ENCODE peak calls at places on chromosome 6, in five cellular contexts. J is colonic mucosa, W is nephron progenitor cell, P is HL-60, V is IMR-90. K is an unnamed sample.

GRCh38 chr6:135126034-135126433 is 55.1 kb upstream of the MYB start:
- DNase-seq in J (no peak), P (no peak), V (no peak), W (no peak), K (no peak)

GRCh38 chr6:154367839-154368695 is 11.5 kb upstream of the IPCEF1 start:
- DNase-seq in J (no peak), W (no peak), P (peak), V (no peak), K (no peak)

GRCh38 chr6:80134065-80134464 is 27.6 kb downstream of the BCKDHB start:
- DNase-seq in W (no peak), V (no peak), J (no peak), P (no peak), K (no peak)

GRCh38 chr6:25743868-25744267 is 10.7 kb upstream of the SLC17A4 start:
- DNase-seq in P (no peak), W (no peak), J (peak), V (no peak), K (no peak)

GRCh38 chr6:53984163-53984562 is 127.1 kb upstream of the MLIP start:
- DNase-seq in V (peak), P (no peak), W (no peak), J (no peak), K (no peak)

GRCh38 chr6:129793447-129793846 is 67.7 kb downstream of the TMEM244 start:
- DNase-seq in V (no peak), W (no peak), J (no peak), P (peak), K (no peak)

GRCh38 chr6:110415297-110415916 is at the start of gene DDO:
- DNase-seq in J (peak), P (no peak), W (no peak), V (peak), K (no peak)

GRCh38 chr6:86856937-86857563 is 80.3 kb upstream of the HTR1E start:
- DNase-seq in V (peak), J (peak), P (peak), W (peak), K (peak)

GRCh38 chr6:151614630-151615029 is 120.8 kb downstream of the CCDC170 start:
- DNase-seq in W (no peak), J (no peak), P (no peak), V (no peak), K (no peak)

GRCh38 chr6:3328796-3329195 is 70.0 kb downstream of the PSMG4 start:
- DNase-seq in P (no peak), V (no peak), J (no peak), W (no peak), K (no peak)

GRCh38 chr6:154471609-154472362 is 38.7 kb downstream of the CNKSR3 start:
- DNase-seq in V (no peak), W (no peak), P (no peak), J (no peak), K (no peak)

GRCh38 chr6:93886416-93886815 is 467.1 kb upstream of the EPHA7 start:
- DNase-seq in V (no peak), J (no peak), P (no peak), W (no peak), K (no peak)

GRCh38 chr6:52551483-52552277 is 25.2 kb downstream of the TRAM2 start:
- DNase-seq in P (no peak), V (peak), J (peak), W (peak), K (no peak)

GRCh38 chr6:143038845-143039244 is 21.8 kb upstream of the AIG1 start:
- DNase-seq in V (no peak), P (no peak), J (no peak), W (no peak), K (no peak)

GRCh38 chr6:33947916-33948594 is 144.3 kb upstream of the MLN start:
- DNase-seq in P (no peak), J (no peak), W (no peak), V (no peak), K (no peak)

GRCh38 chr6:68468244-68468884 is 166.7 kb upstream of the ADGRB3 start:
- DNase-seq in P (no peak), W (peak), J (no peak), V (no peak), K (peak)

GRCh38 chr6:130949553-130949952 is 113.5 kb downstream of the EPB41L2 start:
- DNase-seq in P (no peak), V (no peak), J (no peak), W (no peak), K (no peak)

GRCh38 chr6:107275330-107275865 is 160.1 kb upstream of the BEND3 start:
- DNase-seq in V (peak), W (no peak), J (no peak), P (no peak), K (no peak)

GRCh38 chr6:72857791-72858190 is 235.9 kb downstream of the KCNQ5 start:
- DNase-seq in W (no peak), V (peak), P (no peak), J (no peak), K (no peak)

GRCh38 chr6:117346142-117346930 is 79.4 kb downstream of the ROS1 start:
- DNase-seq in W (no peak), J (no peak), P (no peak), V (peak), K (no peak)

GRCh38 chr6:135182120-135182992 is 1.2 kb downstream of the MYB start:
- DNase-seq in J (peak), W (peak), V (no peak), P (no peak), K (peak)

GRCh38 chr6:149962461-149963211 is 1.1 kb upstream of the ULBP1 start:
- DNase-seq in V (no peak), W (no peak), P (no peak), J (no peak), K (no peak)

GRCh38 chr6:149964243-149965190 is 774 bp downstream of the ULBP1 start:
- DNase-seq in V (peak), J (peak), W (peak), P (no peak), K (peak)

GRCh38 chr6:149965191-149966020 is 1.7 kb downstream of the ULBP1 start:
- DNase-seq in J (no peak), W (peak), V (no peak), P (no peak), K (peak)

GRCh38 chr6:149963212-149963461 is 606 bp upstream of the ULBP1 start:
- DNase-seq in P (no peak), J (peak), V (peak), W (no peak), K (peak)

DNA sequence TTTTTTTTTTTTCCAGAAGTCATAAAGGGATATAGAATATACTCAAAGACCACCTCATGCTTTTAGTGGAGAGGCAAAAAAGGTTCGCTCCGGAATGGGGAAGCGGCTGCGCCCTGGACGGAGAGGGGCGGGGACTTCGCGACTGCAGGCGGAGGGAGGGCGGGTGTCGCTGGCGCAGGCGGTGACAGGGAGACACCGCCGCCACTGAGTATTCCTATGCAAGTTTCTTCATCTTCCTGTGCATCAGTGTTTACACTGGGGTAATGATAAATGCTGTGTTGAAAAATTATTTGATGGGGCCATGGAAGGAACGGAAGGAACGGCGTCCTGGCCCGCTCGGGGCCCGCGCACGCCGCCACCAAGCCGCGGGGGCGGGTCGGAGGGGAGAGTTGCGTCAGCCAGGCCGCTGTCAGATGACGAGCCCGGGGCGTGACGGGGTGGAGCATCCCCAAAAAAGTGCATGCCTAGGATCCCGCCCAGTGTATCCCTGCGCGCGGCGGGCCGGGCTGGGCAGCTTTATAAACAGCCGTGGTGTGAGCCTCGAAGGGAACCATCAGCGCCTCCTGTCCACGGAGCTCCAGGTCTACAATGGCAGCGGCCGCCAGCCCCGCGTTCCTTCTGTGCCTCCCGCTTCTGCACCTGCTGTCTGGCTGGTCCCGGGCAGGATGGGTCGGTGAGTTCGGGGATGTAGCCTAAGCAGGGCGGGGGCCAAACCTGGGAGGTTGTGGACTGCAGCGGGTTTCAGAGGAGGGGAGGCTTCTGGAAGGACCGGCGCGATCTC is at the start of gene ULBP1:
- DNase-seq in V (peak), P (peak), W (peak), J (peak), K (peak)
- TF ChIP-seq CTCF in V (no peak), P (no peak), W (no peak), J (no peak), K (no peak)

GRCh38 chr6:15081437-15081836 is 164.4 kb upstream of the JARID2 start:
- DNase-seq in P (no peak), W (no peak), V (no peak), J (no peak), K (no peak)

GRCh38 chr6:15080895-15081294 is 165.0 kb upstream of the JARID2 start:
- DNase-seq in P (no peak), J (no peak), V (no peak), W (no peak), K (no peak)

GRCh38 chr6:15086273-15087158 is 159.4 kb upstream of the JARID2 start:
- DNase-seq in J (peak), W (no peak), V (no peak), P (peak), K (no peak)

GRCh38 chr6:15079288-15079817 is 166.5 kb upstream of the JARID2 start:
- DNase-seq in J (no peak), V (no peak), P (no peak), W (peak), K (no peak)

GRCh38 chr6:15082708-15083107 is 163.2 kb upstream of the JARID2 start:
- DNase-seq in W (no peak), P (no peak), J (no peak), V (no peak), K (no peak)
- TF ChIP-seq CTCF in W (no peak), P (no peak), J (no peak), V (no peak), K (no peak)

DNA sequence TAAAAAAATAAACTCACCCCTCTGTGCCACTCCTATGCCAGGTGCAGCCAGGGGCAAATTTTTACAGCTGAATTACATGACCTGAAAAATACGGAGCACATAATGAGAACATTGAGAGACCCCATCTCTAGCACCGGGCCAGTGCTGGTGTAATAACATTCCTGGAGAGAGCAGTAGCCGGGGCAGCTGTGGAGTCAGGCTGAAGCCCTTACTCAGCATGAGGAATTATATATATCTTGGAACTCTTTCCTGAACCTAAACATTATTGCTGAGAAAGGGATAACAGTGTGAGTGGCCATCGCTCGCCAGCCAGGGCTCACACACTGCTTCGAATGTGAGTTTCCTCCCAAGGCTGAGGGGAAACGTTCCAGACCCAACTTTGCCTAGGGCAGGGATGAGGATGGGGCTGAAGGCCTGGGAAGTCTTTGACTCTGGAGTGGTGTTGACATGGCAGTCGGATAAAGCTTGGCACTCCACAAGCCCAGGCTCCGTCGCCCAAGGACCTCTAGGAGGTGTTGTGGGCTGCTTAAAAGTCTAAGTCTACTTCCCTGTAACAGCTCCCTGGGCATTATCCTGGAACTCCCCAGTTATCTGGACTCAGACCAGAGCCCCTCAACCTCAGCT is 269.8 kb downstream of the CDC5L start:
- DNase-seq in P (no peak), V (peak), J (no peak), W (no peak), K (no peak)
- TF ChIP-seq CTCF in P (no peak), V (no peak), J (no peak), W (no peak), K (no peak)

GRCh38 chr6:122184260-122184934 is 215.1 kb upstream of the HSF2 start:
- DNase-seq in J (no peak), P (no peak), V (peak), W (no peak), K (no peak)
- TF ChIP-seq CTCF in J (no peak), P (no peak), V (peak), W (peak), K (no peak)

GRCh38 chr6:45086685-45087084 is 241.4 kb upstream of the RUNX2 start:
- DNase-seq in V (no peak), J (no peak), W (no peak), P (no peak), K (no peak)
- TF ChIP-seq CTCF in V (no peak), J (no peak), W (no peak), P (no peak), K (no peak)

DNA sequence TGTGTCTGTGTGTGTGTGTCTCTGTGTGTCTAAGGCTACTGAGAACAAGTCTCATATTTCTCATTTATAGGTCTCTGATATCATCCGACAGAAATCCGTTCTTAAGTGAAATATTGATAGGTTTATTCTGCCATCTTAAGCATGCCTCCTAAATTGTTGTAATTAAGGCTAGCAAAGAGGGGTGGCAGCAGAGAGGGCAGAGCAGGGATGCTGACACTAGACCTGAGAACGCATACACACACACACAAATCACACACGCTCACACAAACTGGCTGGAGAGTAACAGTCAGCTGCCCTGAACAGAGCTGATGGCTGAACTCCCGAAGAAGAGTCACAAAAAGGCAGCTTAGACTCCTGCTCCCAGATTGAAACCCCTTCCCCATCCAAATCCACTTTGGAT is 85.0 kb upstream of the LRFN2 start:
- DNase-seq in V (no peak), P (no peak), J (no peak), W (no peak), K (no peak)
- TF ChIP-seq CTCF in V (no peak), P (no peak), J (no peak), W (no peak), K (no peak)

GRCh38 chr6:138406443-138406842 is 2.4 kb downstream of the HEBP2 start:
- DNase-seq in V (no peak), J (peak), P (peak), W (no peak), K (no peak)
- TF ChIP-seq CTCF in V (no peak), J (peak), P (no peak), W (no peak), K (no peak)

GRCh38 chr6:144912474-144912873 is 627.3 kb downstream of the UTRN start:
- DNase-seq in V (peak), P (no peak), W (no peak), J (no peak), K (no peak)
- TF ChIP-seq CTCF in V (peak), P (no peak), W (no peak), J (no peak), K (no peak)

DNA sequence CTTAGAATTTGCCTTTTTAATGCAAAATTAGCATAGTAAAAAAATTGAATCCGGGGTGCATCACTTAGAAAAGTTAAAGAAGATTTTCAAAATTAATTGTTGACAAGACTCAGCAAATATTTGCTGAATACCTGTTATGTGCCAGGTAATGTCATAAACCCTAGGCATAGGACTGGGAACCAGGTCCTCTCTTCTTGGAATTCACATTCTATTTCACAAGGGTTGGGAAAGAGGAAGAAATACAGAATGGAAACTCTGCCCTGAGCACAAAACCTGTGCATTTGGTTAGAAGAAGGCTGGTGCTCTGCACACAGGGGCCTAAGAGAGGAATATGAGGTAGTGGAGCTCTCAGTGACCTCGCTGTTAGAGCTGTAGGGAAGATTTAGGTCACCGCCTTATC is 573.8 kb upstream of the AGPAT4 start:
- DNase-seq in W (no peak), J (no peak), V (no peak), P (no peak), K (no peak)
- TF ChIP-seq CTCF in W (no peak), J (no peak), V (no peak), P (no peak), K (no peak)